ENCODE peak calls at places on chromosomes 16 and 17, in seven cellular contexts. X, S, R, M, Z, L and B are unnamed samples.

GRCh38 chr16:67269766-67270165 is 9.6 kb upstream of the PLEKHG4 start:
- ATAC-seq in X (peak; percentile 46), S (no peak), R (no peak), M (no peak), Z (no peak), L (peak; percentile 12), B (peak; percentile 22)

GRCh38 chr17:27319536-27320221 is 25.8 kb downstream of the WSB1 start:
- ATAC-seq in X (no peak), S (peak; percentile 89), R (no peak), M (no peak), Z (peak; percentile 88), L (no peak), B (peak; percentile 75)

GRCh38 chr16:76970087-76970744 is 220.8 kb upstream of the MON1B start:
- ATAC-seq in X (no peak), S (no peak), R (no peak), M (no peak), Z (no peak), L (no peak), B (no peak)

GRCh38 chr17:28940675-28941074 is 10.6 kb downstream of the PHF12 start:
- ATAC-seq in X (no peak), S (peak; percentile 82), R (no peak), M (no peak), Z (peak; percentile 76), L (no peak), B (no peak)

GRCh38 chr17:47850373-47850691 is 631 bp downstream of the SP6 start:
- ATAC-seq in X (no peak), S (no peak), R (no peak), M (no peak), Z (no peak), L (peak; percentile 14), B (no peak)

GRCh38 chr17:37848690-37849616 is 75.3 kb upstream of the TBC1D3K start:
- ATAC-seq in X (peak; percentile 80), S (peak; percentile 43), R (peak; percentile 51), M (no peak), Z (no peak), L (no peak), B (no peak)

GRCh38 chr16:51821527-51821926 is 670.5 kb upstream of the SALL1 start:
- ATAC-seq in X (no peak), S (no peak), R (no peak), M (no peak), Z (no peak), L (no peak), B (no peak)

GRCh38 chr17:7562208-7562605 is 488 bp downstream of the SENP3 start:
- ATAC-seq in X (no peak), S (no peak), R (peak; percentile 4), M (peak; percentile 5), Z (no peak), L (no peak), B (no peak)

GRCh38 chr17:57174591-57174990 is 81.7 kb upstream of the MSI2 start:
- ATAC-seq in X (no peak), S (no peak), R (no peak), M (no peak), Z (no peak), L (no peak), B (no peak)

GRCh38 chr17:71071837-71072236 is 902.5 kb downstream of the KCNJ2 start:
- ATAC-seq in X (peak; percentile 100), S (peak; percentile 34), R (no peak), M (no peak), Z (no peak), L (no peak), B (no peak)

GRCh38 chr16:89452241-89452640 is 38.1 kb downstream of the ANKRD11 start:
- ATAC-seq in X (no peak), S (no peak), R (peak; percentile 77), M (no peak), Z (no peak), L (no peak), B (no peak)

GRCh38 chr16:81940781-81941560 is 70.3 kb downstream of the SDR42E1 start:
- ATAC-seq in X (peak; percentile 62), S (no peak), R (no peak), M (no peak), Z (no peak), L (peak; percentile 55), B (no peak)